ENCODE peak calls at places on chromosomes 13 and 19, in five cellular contexts. One of them, this sample, is unnamed.

GRCh38 chr13:75489502-75490263 is 7.7 kb upstream of the TBC1D4 start:
- DNase-seq in H1: no peak
- DNase-seq in HepG2: peak
- DNase-seq in GM12878: peak
- DNase-seq in HEK293T: no peak
- DNase-seq in this sample: no peak

GRCh38 chr19:50377051-50377441 is 789 bp downstream of the NR1H2 start:
- DNase-seq in HEK293T: peak
- DNase-seq in H1: no peak
- DNase-seq in GM12878: no peak
- DNase-seq in HepG2: peak
- DNase-seq in this sample: no peak

GRCh38 chr13:28316129-28316528 is 177.8 kb downstream of the PAN3 start:
- DNase-seq in HepG2: peak
- DNase-seq in H1: no peak
- DNase-seq in HEK293T: no peak
- DNase-seq in GM12878: no peak
- DNase-seq in this sample: no peak

GRCh38 chr19:15093001-15093400 is 11.0 kb downstream of the OR1I1 start:
- DNase-seq in GM12878: no peak
- DNase-seq in H1: no peak
- DNase-seq in HepG2: no peak
- DNase-seq in HEK293T: no peak
- DNase-seq in this sample: no peak

GRCh38 chr13:39034085-39034484 is 3.8 kb downstream of the PROSER1 start:
- DNase-seq in GM12878: no peak
- DNase-seq in HEK293T: no peak
- DNase-seq in HepG2: no peak
- DNase-seq in H1: no peak
- DNase-seq in this sample: no peak

GRCh38 chr19:42440357-42441046 is 2.2 kb downstream of the CXCL17 start:
- DNase-seq in HepG2: peak
- DNase-seq in H1: no peak
- DNase-seq in HEK293T: peak
- DNase-seq in GM12878: no peak
- DNase-seq in this sample: no peak

GRCh38 chr19:40279761-40280607 is 5.2 kb downstream of the AKT2 start:
- DNase-seq in GM12878: no peak
- DNase-seq in HEK293T: no peak
- DNase-seq in HepG2: no peak
- DNase-seq in H1: no peak
- DNase-seq in this sample: no peak

GRCh38 chr13:99614465-99614885 is 113.2 kb downstream of the TM9SF2 start:
- DNase-seq in H1: no peak
- DNase-seq in HepG2: peak
- DNase-seq in GM12878: no peak
- DNase-seq in HEK293T: no peak
- DNase-seq in this sample: no peak

GRCh38 chr13:48411281-48412099 is 1.4 kb downstream of the LPAR6 start:
- DNase-seq in GM12878: no peak
- DNase-seq in HEK293T: no peak
- DNase-seq in HepG2: no peak
- DNase-seq in H1: no peak
- DNase-seq in this sample: no peak

GRCh38 chr13:20451397-20451796 is 74.3 kb downstream of the CRYL1 start:
- DNase-seq in GM12878: peak
- DNase-seq in HEK293T: no peak
- DNase-seq in H1: no peak
- DNase-seq in HepG2: no peak
- DNase-seq in this sample: no peak

GRCh38 chr19:34482380-34483250 is 1.1 kb downstream of the WTIP start:
- DNase-seq in HepG2: no peak
- DNase-seq in H1: no peak
- DNase-seq in HEK293T: peak
- DNase-seq in GM12878: no peak
- DNase-seq in this sample: no peak

GRCh38 chr13:36395280-36395679 is 37.0 kb upstream of the CCNA1 start:
- DNase-seq in GM12878: no peak
- DNase-seq in HepG2: peak
- DNase-seq in HEK293T: peak
- DNase-seq in H1: no peak
- DNase-seq in this sample: no peak

GRCh38 chr13:60327551-60327950 is 69.5 kb upstream of the TDRD3 start:
- DNase-seq in GM12878: no peak
- DNase-seq in HepG2: no peak
- DNase-seq in HEK293T: no peak
- DNase-seq in H1: no peak
- DNase-seq in this sample: no peak

GRCh38 chr13:107275945-107276614 is 708.1 kb upstream of the ARGLU1 start:
- DNase-seq in GM12878: no peak
- DNase-seq in HepG2: no peak
- DNase-seq in HEK293T: no peak
- DNase-seq in H1: no peak
- DNase-seq in this sample: no peak

GRCh38 chr19:38711726-38712153 is 32.5 kb downstream of the CAPN12 start:
- DNase-seq in HepG2: no peak
- DNase-seq in H1: no peak
- DNase-seq in GM12878: no peak
- DNase-seq in HEK293T: no peak
- DNase-seq in this sample: no peak
- TF ChIP-seq SUZ12 in HepG2: no peak
- TF ChIP-seq SUZ12 in H1: no peak
- TF ChIP-seq SUZ12 in GM12878: no peak
- TF ChIP-seq SUZ12 in HEK293T: no peak
- TF ChIP-seq SUZ12 in this sample: no peak

DNA sequence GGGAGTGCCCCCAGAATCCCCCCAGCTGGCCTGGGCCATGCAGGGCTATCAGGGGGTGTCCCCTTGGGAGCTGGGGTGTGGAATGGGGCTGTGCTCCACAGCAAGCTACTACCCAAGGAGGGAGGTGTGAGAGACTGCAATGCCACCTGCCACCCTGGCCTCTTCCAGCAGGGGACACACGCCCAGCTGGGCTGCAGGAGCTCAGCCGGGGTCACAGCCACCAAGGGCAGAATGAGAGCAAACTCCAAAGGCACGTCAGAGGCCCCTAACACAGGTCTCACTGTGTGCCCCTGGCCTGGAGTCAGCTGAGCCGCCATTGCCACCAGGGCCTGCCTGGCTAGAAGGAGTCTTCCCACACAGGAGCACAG is 55.5 kb downstream of the MLLT1 start:
- DNase-seq in H1: no peak
- DNase-seq in GM12878: no peak
- DNase-seq in HepG2: no peak
- DNase-seq in HEK293T: no peak
- DNase-seq in this sample: no peak
- TF ChIP-seq SUZ12 in H1: no peak
- TF ChIP-seq SUZ12 in GM12878: no peak
- TF ChIP-seq SUZ12 in HepG2: no peak
- TF ChIP-seq SUZ12 in HEK293T: no peak
- TF ChIP-seq SUZ12 in this sample: no peak

GRCh38 chr19:29194658-29195057 is 18.3 kb downstream of the UQCRFS1 start:
- DNase-seq in HEK293T: no peak
- DNase-seq in HepG2: no peak
- DNase-seq in GM12878: no peak
- DNase-seq in H1: no peak
- DNase-seq in this sample: no peak
- TF ChIP-seq SUZ12 in HEK293T: no peak
- TF ChIP-seq SUZ12 in HepG2: no peak
- TF ChIP-seq SUZ12 in GM12878: no peak
- TF ChIP-seq SUZ12 in H1: no peak
- TF ChIP-seq SUZ12 in this sample: no peak

GRCh38 chr19:7877249-7877836 is 3.2 kb upstream of the PRR36 start:
- DNase-seq in HEK293T: no peak
- DNase-seq in GM12878: no peak
- DNase-seq in H1: no peak
- DNase-seq in HepG2: no peak
- DNase-seq in this sample: no peak
- TF ChIP-seq SUZ12 in HEK293T: no peak
- TF ChIP-seq SUZ12 in GM12878: no peak
- TF ChIP-seq SUZ12 in H1: no peak
- TF ChIP-seq SUZ12 in HepG2: no peak
- TF ChIP-seq SUZ12 in this sample: no peak

GRCh38 chr19:55492362-55492944 is 4.2 kb downstream of the SSC5D start:
- DNase-seq in H1: no peak
- DNase-seq in HepG2: no peak
- DNase-seq in HEK293T: no peak
- DNase-seq in GM12878: no peak
- DNase-seq in this sample: no peak
- TF ChIP-seq SUZ12 in H1: no peak
- TF ChIP-seq SUZ12 in HepG2: no peak
- TF ChIP-seq SUZ12 in HEK293T: no peak
- TF ChIP-seq SUZ12 in GM12878: no peak
- TF ChIP-seq SUZ12 in this sample: no peak

GRCh38 chr13:50829896-50830295 is 13.6 kb downstream of the DLEU7 start:
- DNase-seq in H1: no peak
- DNase-seq in HepG2: no peak
- DNase-seq in HEK293T: no peak
- DNase-seq in GM12878: no peak
- DNase-seq in this sample: no peak

GRCh38 chr13:50826035-50826434 is 17.5 kb downstream of the DLEU7 start:
- DNase-seq in HepG2: no peak
- DNase-seq in HEK293T: no peak
- DNase-seq in GM12878: no peak
- DNase-seq in H1: no peak
- DNase-seq in this sample: no peak

GRCh38 chr13:50829226-50829625 is 14.3 kb downstream of the DLEU7 start:
- DNase-seq in HEK293T: no peak
- DNase-seq in HepG2: no peak
- DNase-seq in GM12878: no peak
- DNase-seq in H1: no peak
- DNase-seq in this sample: no peak

DNA sequence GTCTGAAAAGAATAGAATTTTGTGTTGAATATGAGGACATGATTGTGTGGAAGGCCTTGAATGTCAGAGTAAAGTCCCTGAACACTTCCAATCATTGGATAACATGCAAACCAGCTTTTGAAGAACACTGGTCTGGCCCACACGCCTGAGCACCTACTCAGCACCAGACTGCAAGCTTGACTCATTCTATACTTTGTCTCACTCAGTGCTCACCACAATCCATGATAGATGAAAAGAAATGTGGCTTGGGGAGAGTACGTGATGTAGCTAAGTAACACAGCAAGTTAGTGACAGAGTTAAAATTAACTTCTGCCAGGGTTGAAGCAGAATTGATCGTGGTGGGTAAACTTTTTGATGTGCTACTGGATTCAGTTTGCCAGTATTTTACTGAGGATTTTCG is 12.0 kb downstream of the DLEU7 start:
- DNase-seq in HepG2: no peak
- DNase-seq in HEK293T: no peak
- DNase-seq in GM12878: no peak
- DNase-seq in H1: no peak
- DNase-seq in this sample: no peak
- TF ChIP-seq SUZ12 in HepG2: no peak
- TF ChIP-seq SUZ12 in HEK293T: no peak
- TF ChIP-seq SUZ12 in GM12878: no peak
- TF ChIP-seq SUZ12 in H1: no peak
- TF ChIP-seq SUZ12 in this sample: no peak

GRCh38 chr13:102190930-102191329 is 210.9 kb downstream of the FGF14 start:
- DNase-seq in HEK293T: no peak
- DNase-seq in GM12878: no peak
- DNase-seq in H1: no peak
- DNase-seq in HepG2: no peak
- DNase-seq in this sample: no peak

GRCh38 chr13:102198418-102199322 is 203.2 kb downstream of the FGF14 start:
- DNase-seq in GM12878: no peak
- DNase-seq in H1: no peak
- DNase-seq in HepG2: no peak
- DNase-seq in HEK293T: no peak
- DNase-seq in this sample: no peak

GRCh38 chr13:102191951-102192461 is 209.8 kb downstream of the FGF14 start:
- DNase-seq in HEK293T: no peak
- DNase-seq in H1: no peak
- DNase-seq in HepG2: no peak
- DNase-seq in GM12878: no peak
- DNase-seq in this sample: no peak

GRCh38 chr13:102197193-102197592 is 204.7 kb downstream of the FGF14 start:
- DNase-seq in H1: peak
- DNase-seq in HEK293T: no peak
- DNase-seq in HepG2: peak
- DNase-seq in GM12878: no peak
- DNase-seq in this sample: peak

GRCh38 chr13:102195566-102196462 is 206.0 kb downstream of the FGF14 start:
- DNase-seq in GM12878: no peak
- DNase-seq in HepG2: no peak
- DNase-seq in HEK293T: no peak
- DNase-seq in H1: no peak
- DNase-seq in this sample: no peak
- TF ChIP-seq SUZ12 in GM12878: no peak
- TF ChIP-seq SUZ12 in HepG2: no peak
- TF ChIP-seq SUZ12 in HEK293T: no peak
- TF ChIP-seq SUZ12 in H1: no peak
- TF ChIP-seq SUZ12 in this sample: no peak

DNA sequence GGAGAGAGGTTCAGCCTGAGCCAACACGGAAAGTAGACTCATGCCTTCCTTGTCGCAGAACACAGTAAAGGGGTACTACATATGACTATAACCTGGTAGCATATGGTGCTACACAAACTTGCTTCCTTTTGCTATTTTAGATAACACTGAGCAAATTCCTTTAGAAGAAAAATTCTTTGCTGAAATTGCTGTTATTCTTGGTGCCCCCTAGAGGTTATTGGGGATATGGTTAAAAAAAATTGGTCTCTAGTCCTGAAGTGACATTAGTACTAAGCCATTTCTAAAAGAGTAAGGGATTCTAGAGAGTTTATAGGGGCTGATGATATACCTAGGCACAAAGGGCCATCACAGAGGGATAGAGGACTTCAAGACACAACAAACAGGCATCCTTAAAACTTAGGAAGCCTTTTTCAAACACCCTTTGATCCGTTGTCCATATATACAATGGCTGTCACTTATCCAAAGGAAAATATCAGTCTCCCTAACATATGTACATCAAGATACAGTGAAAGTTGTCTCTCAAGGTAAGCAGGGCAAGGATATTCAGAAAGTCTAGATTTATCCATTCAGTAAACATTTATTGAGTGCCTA is 13.9 kb upstream of the HS6ST3 start:
- DNase-seq in H1: no peak
- DNase-seq in GM12878: no peak
- DNase-seq in HEK293T: peak
- DNase-seq in HepG2: peak
- DNase-seq in this sample: no peak
- TF ChIP-seq SUZ12 in H1: no peak
- TF ChIP-seq SUZ12 in GM12878: no peak
- TF ChIP-seq SUZ12 in HEK293T: no peak
- TF ChIP-seq SUZ12 in HepG2: no peak
- TF ChIP-seq SUZ12 in this sample: no peak

GRCh38 chr19:58277197-58277596 is 1.6 kb upstream of the ZNF8 start:
- DNase-seq in HepG2: no peak
- DNase-seq in HEK293T: no peak
- DNase-seq in GM12878: no peak
- DNase-seq in H1: no peak
- DNase-seq in this sample: no peak

GRCh38 chr19:58277748-58278147 is 1.0 kb upstream of the ZNF8 start:
- DNase-seq in GM12878: no peak
- DNase-seq in HepG2: no peak
- DNase-seq in HEK293T: no peak
- DNase-seq in H1: no peak
- DNase-seq in this sample: no peak

GRCh38 chr19:58279925-58280316 is 1.2 kb downstream of the ZNF8 start:
- DNase-seq in HEK293T: no peak
- DNase-seq in HepG2: no peak
- DNase-seq in H1: no peak
- DNase-seq in GM12878: no peak
- DNase-seq in this sample: no peak

GRCh38 chr19:58278156-58279041 is at the start of gene ZNF8:
- DNase-seq in HEK293T: peak
- DNase-seq in GM12878: peak
- DNase-seq in H1: peak
- DNase-seq in HepG2: peak
- DNase-seq in this sample: peak

GRCh38 chr19:58279042-58279924 is 528 bp downstream of the ZNF8 start:
- DNase-seq in HEK293T: peak
- DNase-seq in GM12878: no peak
- DNase-seq in HepG2: peak
- DNase-seq in H1: peak
- DNase-seq in this sample: peak
- TF ChIP-seq SUZ12 in HEK293T: no peak
- TF ChIP-seq SUZ12 in GM12878: no peak
- TF ChIP-seq SUZ12 in HepG2: no peak
- TF ChIP-seq SUZ12 in H1: no peak
- TF ChIP-seq SUZ12 in this sample: no peak